ENCODE peak calls at places on chromosomes 5 and 9, in four cellular contexts. S is CD14-positive monocyte, H is upper lobe of left lung, D is heart right ventricle. O is an unnamed sample.

GRCh38 chr9:71830929-71831328 is 62.6 kb upstream of the CEMIP2 start:
- DNase-seq in S (no peak), H (no peak), D (no peak), O (no peak)

GRCh38 chr9:89387970-89388867 is 69.9 kb downstream of the SECISBP2 start:
- DNase-seq in S (peak), H (peak), D (peak), O (no peak)

GRCh38 chr9:75962186-75963036 is 71.9 kb downstream of the PCSK5 start:
- DNase-seq in S (no peak), H (peak), D (peak), O (no peak)

GRCh38 chr5:168114444-168115017 is 176.9 kb upstream of the WWC1 start:
- DNase-seq in S (no peak), H (no peak), D (peak), O (no peak)

GRCh38 chr9:105332471-105332870 is 88.0 kb downstream of the SLC44A1 start:
- DNase-seq in S (no peak), H (no peak), D (no peak), O (no peak)

GRCh38 chr5:111480346-111480745 is 32.0 kb downstream of the STARD4 start:
- DNase-seq in S (no peak), H (no peak), D (no peak), O (no peak)

GRCh38 chr9:131478421-131478868 is 24.3 kb upstream of the POMT1 start:
- DNase-seq in S (no peak), H (no peak), D (peak), O (peak)

GRCh38 chr9:133634024-133634691 is 2.0 kb upstream of the DBH start:
- DNase-seq in S (no peak), H (no peak), D (no peak), O (no peak)

GRCh38 chr5:14486486-14486885 is 95.1 kb upstream of the OTULINL start:
- DNase-seq in S (no peak), H (no peak), D (no peak), O (no peak)

GRCh38 chr5:146878471-146879172 is at the start of gene PPP2R2B:
- DNase-seq in S (no peak), H (peak), D (peak), O (no peak)

GRCh38 chr9:123998970-123999621 is 12.5 kb upstream of the LHX2 start:
- DNase-seq in S (no peak), H (peak), D (peak), O (no peak)

GRCh38 chr9:536597-537511 is 304.6 kb upstream of the DMRT1 start:
- DNase-seq in S (no peak), H (no peak), D (no peak), O (no peak)

GRCh38 chr5:116861097-116861496 is 286.5 kb upstream of the SEMA6A start:
- DNase-seq in S (no peak), H (no peak), D (no peak), O (no peak)

GRCh38 chr5:67908145-67908765 is 307.3 kb upstream of the PIK3R1 start:
- DNase-seq in S (no peak), H (no peak), D (no peak), O (no peak)

GRCh38 chr5:11273180-11273882 is 512.3 kb upstream of the DAP start:
- DNase-seq in S (no peak), H (no peak), D (no peak), O (no peak)

GRCh38 chr5:180070726-180071417 is 687 bp downstream of the RNF130 start:
- DNase-seq in S (peak), H (no peak), D (peak), O (no peak)

GRCh38 chr9:137009938-137010732 is 13.8 kb upstream of the CLIC3 start:
- DNase-seq in S (no peak), H (peak), D (no peak), O (no peak)

GRCh38 chr5:59164041-59164830 is 581.4 kb downstream of the RAB3C start:
- DNase-seq in S (no peak), H (no peak), D (no peak), O (no peak)

GRCh38 chr5:65873181-65873580 is 53.2 kb upstream of the ERBIN start:
- DNase-seq in S (no peak), H (no peak), D (no peak), O (no peak)

GRCh38 chr5:171355302-171355724 is 32.3 kb upstream of the NPM1 start:
- DNase-seq in S (no peak), H (no peak), D (no peak), O (no peak)

GRCh38 chr5:107532182-107532878 is 138.4 kb downstream of the EFNA5 start:
- DNase-seq in S (no peak), H (no peak), D (no peak), O (no peak)

GRCh38 chr9:116497081-116497480 is 190.0 kb upstream of the TRIM32 start:
- DNase-seq in S (no peak), H (no peak), D (no peak), O (no peak)

GRCh38 chr9:81559741-81560140 is 129.6 kb downstream of the TLE1 start:
- DNase-seq in S (no peak), H (no peak), D (no peak), O (no peak)

GRCh38 chr5:130720355-130720754 is 444.7 kb downstream of the HINT1 start:
- DNase-seq in S (no peak), H (no peak), D (no peak), O (no peak)

GRCh38 chr9:2367970-2368369 is 253.6 kb upstream of the VLDLR start:
- DNase-seq in S (no peak), H (no peak), D (no peak), O (no peak)
- TF ChIP-seq CTCF in S (no peak), H (no peak), D (no peak), O (no peak)

GRCh38 chr5:5104550-5104949 is 35.6 kb upstream of the ADAMTS16 start:
- DNase-seq in S (no peak), H (no peak), D (no peak), O (no peak)
- TF ChIP-seq CTCF in S (no peak), H (no peak), D (no peak), O (no peak)

DNA sequence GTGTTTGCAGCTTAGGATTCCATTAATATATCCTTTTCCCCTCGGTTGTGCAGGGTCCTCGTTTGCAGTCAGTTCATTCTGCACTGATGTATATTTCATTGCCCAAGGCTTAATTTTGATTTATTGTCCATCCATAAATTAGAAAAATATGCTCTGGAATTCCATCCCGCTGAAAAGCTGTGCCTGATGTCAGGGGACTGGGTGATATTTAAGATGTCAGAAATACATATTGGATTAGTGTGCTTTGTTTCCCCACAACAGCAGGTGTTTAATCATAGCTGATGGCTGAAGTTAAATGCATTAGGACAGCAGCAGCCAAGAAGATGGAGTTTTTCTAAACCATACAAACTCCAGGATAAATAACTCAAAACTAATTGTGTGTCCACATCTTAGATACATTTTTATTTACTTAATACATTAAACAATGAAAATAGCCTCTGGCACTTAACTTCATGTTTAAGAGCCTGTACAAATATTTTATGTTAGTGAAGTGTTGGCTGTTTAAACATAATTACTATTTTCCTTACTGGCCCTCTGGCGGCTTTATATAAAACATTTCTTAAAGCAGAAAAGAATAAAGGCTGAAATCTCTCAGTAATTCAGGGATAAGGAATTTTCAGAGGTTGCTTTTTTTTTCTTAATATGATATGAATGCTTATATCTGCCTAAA is 170.4 kb upstream of the TBCA start:
- DNase-seq in S (no peak), H (no peak), D (no peak), O (no peak)
- TF ChIP-seq CTCF in S (no peak), H (no peak), D (no peak), O (no peak)

GRCh38 chr9:110758201-110758600 is 89.6 kb downstream of the MUSK start:
- DNase-seq in S (no peak), H (no peak), D (no peak), O (no peak)

GRCh38 chr9:110763568-110763967 is 95.0 kb downstream of the MUSK start:
- DNase-seq in S (no peak), H (no peak), D (no peak), O (no peak)

GRCh38 chr9:110764006-110764405 is 95.4 kb downstream of the MUSK start:
- DNase-seq in S (no peak), H (no peak), D (no peak), O (no peak)

GRCh38 chr9:110765926-110766325 is 97.3 kb downstream of the MUSK start:
- DNase-seq in S (no peak), H (no peak), D (no peak), O (no peak)

DNA sequence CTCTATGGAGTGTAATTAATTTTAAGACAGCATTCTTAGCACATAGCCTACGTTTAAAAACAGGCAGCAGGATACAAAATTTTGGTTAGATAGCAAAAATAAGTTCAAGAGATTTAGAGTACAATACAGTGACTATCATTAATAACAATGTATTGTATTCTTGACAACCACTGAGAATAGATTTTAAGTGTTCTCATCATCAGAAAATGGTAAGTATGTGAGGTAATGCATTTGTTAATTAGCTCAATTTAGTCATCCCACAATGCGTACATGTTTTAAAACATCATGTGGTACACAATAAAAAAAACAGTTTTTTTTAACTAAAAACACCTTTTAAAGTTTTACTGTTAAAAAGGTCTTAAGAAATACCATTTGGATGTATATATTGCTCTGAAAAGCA is 94.2 kb downstream of the MUSK start:
- DNase-seq in S (no peak), H (no peak), D (no peak), O (no peak)
- TF ChIP-seq CTCF in S (no peak), H (no peak), D (no peak), O (no peak)

GRCh38 chr5:79829260-79829659 is 139.6 kb downstream of the CMYA5 start:
- DNase-seq in S (no peak), H (peak), D (no peak), O (no peak)
- TF ChIP-seq CTCF in S (no peak), H (no peak), D (no peak), O (no peak)

GRCh38 chr5:122517091-122517490 is 205.1 kb downstream of the SNCAIP start:
- DNase-seq in S (no peak), H (no peak), D (no peak), O (no peak)

GRCh38 chr5:122516432-122516743 is 204.4 kb downstream of the SNCAIP start:
- DNase-seq in S (no peak), H (no peak), D (no peak), O (no peak)

DNA sequence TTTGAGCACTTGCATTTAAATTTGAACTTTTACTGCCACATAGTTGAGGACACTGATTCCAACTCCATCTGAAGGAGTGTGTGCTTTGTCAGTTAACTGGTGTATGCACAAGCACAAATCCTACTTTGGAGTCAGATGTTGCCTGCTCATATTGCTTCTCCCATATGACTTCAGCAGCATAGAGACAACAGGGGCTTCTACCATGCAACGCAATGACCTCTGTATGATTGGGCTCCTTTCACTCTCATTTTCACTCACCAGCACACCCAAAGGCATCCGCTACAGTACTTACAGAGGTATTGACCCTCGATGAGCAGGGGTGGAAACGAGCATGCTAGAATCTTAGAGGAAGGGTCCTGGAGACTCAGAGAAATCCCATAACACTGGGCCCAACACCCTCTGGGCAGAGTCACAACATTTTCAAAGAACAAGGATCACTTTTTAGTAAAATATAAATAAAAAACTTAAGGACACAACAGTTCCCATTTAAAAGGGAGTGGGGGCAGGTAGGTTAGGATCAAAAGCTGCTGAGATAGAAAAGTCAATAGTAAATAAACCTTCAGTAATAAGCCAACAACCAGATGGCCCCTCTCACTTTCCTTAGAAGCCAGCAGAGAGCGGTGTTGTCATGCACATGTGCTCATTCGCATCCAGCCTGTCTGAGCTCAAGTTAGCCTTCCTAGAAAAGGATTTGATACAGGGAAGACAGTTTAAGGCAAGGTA is 203.8 kb downstream of the SNCAIP start:
- DNase-seq in S (no peak), H (no peak), D (no peak), O (peak)
- TF ChIP-seq CTCF in S (no peak), H (peak), D (peak), O (no peak)

GRCh38 chr5:133412661-133413060 is 199.7 kb downstream of the FSTL4 start:
- DNase-seq in S (no peak), H (no peak), D (no peak), O (no peak)
- TF ChIP-seq CTCF in S (no peak), H (no peak), D (no peak), O (no peak)

GRCh38 chr5:139869042-139869790 is 73.6 kb downstream of the PSD2 start:
- DNase-seq in S (no peak), H (no peak), D (no peak), O (no peak)

GRCh38 chr5:139871624-139872023 is 76.0 kb downstream of the PSD2 start:
- DNase-seq in S (no peak), H (no peak), D (no peak), O (no peak)

GRCh38 chr5:139870677-139871076 is 75.1 kb downstream of the PSD2 start:
- DNase-seq in S (no peak), H (no peak), D (no peak), O (no peak)

GRCh38 chr5:139873033-139873794 is 77.6 kb downstream of the PSD2 start:
- DNase-seq in S (no peak), H (no peak), D (no peak), O (no peak)

GRCh38 chr5:139872052-139872766 is 76.6 kb downstream of the PSD2 start:
- DNase-seq in S (no peak), H (no peak), D (no peak), O (no peak)
- TF ChIP-seq CTCF in S (no peak), H (no peak), D (no peak), O (no peak)